ENCODE peak calls at places on chromosome 6, in seven cellular contexts. T is HFF-Myc, Q is nephron progenitor cell, A is fibroblast of mammary gland, P is cardiac fibroblast, L is testis, Z is GM12865. N is an unnamed sample.

GRCh38 chr6:111657146-111657545 is 51.5 kb upstream of the TRAF3IP2 start:
- DNase-seq in T (no peak), Q (no peak), A (peak), P (peak), L (no peak), Z (no peak), N (no peak)

GRCh38 chr6:2891768-2892170 is 11.3 kb downstream of the SERPINB9 start:
- DNase-seq in T (no peak), Q (no peak), A (no peak), P (no peak), L (peak), Z (no peak), N (no peak)

GRCh38 chr6:56642366-56643261 is at the start of gene DST:
- DNase-seq in T (peak), Q (no peak), A (peak), P (peak), L (no peak), Z (no peak), N (no peak)

GRCh38 chr6:159008656-159009288 is 8.8 kb upstream of the RSPH3 start:
- DNase-seq in T (no peak), Q (no peak), A (peak), P (peak), L (no peak), Z (peak), N (no peak)

GRCh38 chr6:3139090-3139903 is 18.0 kb downstream of the TUBB2A start:
- DNase-seq in T (peak), Q (no peak), A (peak), P (peak), L (peak), Z (no peak), N (no peak)

GRCh38 chr6:149913085-149913484 is 9.8 kb downstream of the RAET1G start:
- DNase-seq in T (no peak), Q (no peak), A (no peak), P (no peak), L (no peak), Z (no peak), N (no peak)

GRCh38 chr6:77626431-77626830 is 26.4 kb upstream of the MEI4 start:
- DNase-seq in T (no peak), Q (no peak), A (peak), P (no peak), L (no peak), Z (no peak), N (no peak)

GRCh38 chr6:136926383-136926782 is 4.3 kb downstream of the SLC35D3 start:
- DNase-seq in T (no peak), Q (no peak), A (no peak), P (no peak), L (no peak), Z (no peak), N (no peak)

GRCh38 chr6:12648171-12648570 is 68.4 kb upstream of the PHACTR1 start:
- DNase-seq in T (no peak), Q (no peak), A (no peak), P (no peak), L (no peak), Z (no peak), N (no peak)

GRCh38 chr6:75344455-75344854 is 59.9 kb upstream of the TMEM30A start:
- DNase-seq in T (no peak), Q (no peak), A (no peak), P (no peak), L (no peak), Z (no peak), N (no peak)

GRCh38 chr6:100226811-100227210 is 232.8 kb upstream of the MCHR2 start:
- DNase-seq in T (no peak), Q (no peak), A (no peak), P (no peak), L (no peak), Z (no peak), N (no peak)

GRCh38 chr6:129055796-129056195 is 172.9 kb downstream of the LAMA2 start:
- DNase-seq in T (no peak), Q (no peak), A (no peak), P (peak), L (no peak), Z (no peak), N (no peak)

GRCh38 chr6:153503810-153504209 is 372.7 kb upstream of the RGS17 start:
- DNase-seq in T (no peak), Q (peak), A (no peak), P (no peak), L (no peak), Z (peak), N (no peak)

GRCh38 chr6:31058128-31058894 is 48.0 kb downstream of the MUC22 start:
- DNase-seq in T (peak), Q (no peak), A (peak), P (peak), L (no peak), Z (peak), N (no peak)

GRCh38 chr6:111873178-111874029 is at the start of gene FYN:
- DNase-seq in T (peak), Q (peak), A (peak), P (peak), L (peak), Z (peak), N (peak)

GRCh38 chr6:150813993-150814359 is 51.5 kb upstream of the MTHFD1L start:
- DNase-seq in T (no peak), Q (no peak), A (peak), P (peak), L (no peak), Z (peak), N (no peak)

GRCh38 chr6:141653590-141653989 is 479.1 kb upstream of the GJE1 start:
- DNase-seq in T (no peak), Q (no peak), A (peak), P (peak), L (no peak), Z (no peak), N (no peak)

GRCh38 chr6:45132059-45132458 is 196.1 kb upstream of the RUNX2 start:
- DNase-seq in T (peak), Q (no peak), A (peak), P (peak), L (no peak), Z (no peak), N (no peak)

GRCh38 chr6:136783495-136784270 is 8.6 kb downstream of the MAP3K5 start:
- DNase-seq in T (no peak), Q (no peak), A (no peak), P (no peak), L (no peak), Z (peak), N (no peak)

GRCh38 chr6:118168421-118168820 is 261.4 kb downstream of the SLC35F1 start:
- DNase-seq in T (no peak), Q (no peak), A (no peak), P (no peak), L (no peak), Z (no peak), N (no peak)

GRCh38 chr6:120608826-120609225 is 725.5 kb downstream of the TBC1D32 start:
- DNase-seq in T (no peak), Q (no peak), A (peak), P (no peak), L (no peak), Z (no peak), N (no peak)

GRCh38 chr6:466564-466963 is 75.0 kb downstream of the IRF4 start:
- DNase-seq in T (no peak), Q (no peak), A (no peak), P (no peak), L (no peak), Z (no peak), N (no peak)

GRCh38 chr6:107977283-107977682 is 19.3 kb upstream of the SEC63 start:
- DNase-seq in T (no peak), Q (no peak), A (peak), P (peak), L (no peak), Z (peak), N (no peak)
- TF ChIP-seq CTCF in T (peak), Q (peak), A (peak), P (peak), L (peak), Z (peak), N (peak)

DNA sequence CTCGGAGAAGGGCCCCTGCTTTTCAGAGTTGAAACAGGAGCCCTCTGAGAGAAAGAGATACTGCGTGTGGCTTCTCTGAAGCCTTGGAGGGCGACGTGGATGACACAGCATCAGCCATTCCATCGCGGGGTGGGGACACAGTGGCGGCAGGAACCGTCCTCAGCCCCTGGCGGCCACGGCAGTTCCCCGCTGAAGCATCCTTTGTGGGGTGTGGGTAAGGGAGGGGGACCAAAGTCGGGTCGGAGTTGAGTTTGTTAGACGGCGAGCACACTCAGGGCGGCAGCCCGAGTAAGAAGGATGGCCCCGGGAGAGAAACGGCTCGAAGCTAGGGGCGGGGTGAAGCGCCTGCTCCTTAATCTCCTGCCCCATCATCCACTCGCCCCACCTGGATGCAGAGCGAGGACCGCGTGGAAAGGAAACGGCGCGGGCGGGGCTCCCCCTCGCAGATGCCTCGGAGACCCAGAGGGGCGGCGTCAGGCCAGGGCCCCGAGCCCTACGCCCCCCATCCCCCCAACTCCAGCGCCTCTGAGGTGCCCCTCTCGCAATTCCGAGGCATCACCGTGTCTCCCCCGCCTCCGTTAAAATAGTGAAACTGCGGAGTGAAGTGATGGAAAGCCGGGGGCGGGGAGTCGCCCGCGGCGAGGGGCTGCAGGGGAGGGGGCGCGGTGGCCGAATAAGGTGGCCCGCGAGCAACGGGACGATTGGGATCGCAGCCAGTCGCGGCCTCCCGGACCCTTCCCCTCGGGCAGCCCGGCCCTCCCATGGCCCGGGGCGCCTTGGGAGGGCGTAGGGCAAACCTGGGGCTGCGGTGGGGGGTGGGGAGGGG is 796 bp upstream of the RREB1 start:
- DNase-seq in T (no peak), Q (peak), A (no peak), P (no peak), L (peak), Z (peak), N (no peak)
- TF ChIP-seq CTCF in T (no peak), Q (no peak), A (peak), P (peak), L (no peak), Z (peak), N (no peak)

GRCh38 chr6:19317587-19317986 is 519.6 kb upstream of the ID4 start:
- DNase-seq in T (no peak), Q (no peak), A (no peak), P (no peak), L (no peak), Z (no peak), N (no peak)

GRCh38 chr6:19320066-19320465 is 517.1 kb upstream of the ID4 start:
- DNase-seq in T (no peak), Q (no peak), A (no peak), P (no peak), L (no peak), Z (no peak), N (no peak)

GRCh38 chr6:19322691-19323470 is 514.3 kb upstream of the ID4 start:
- DNase-seq in T (no peak), Q (no peak), A (no peak), P (peak), L (peak), Z (no peak), N (no peak)

GRCh38 chr6:19319005-19319404 is 518.2 kb upstream of the ID4 start:
- DNase-seq in T (no peak), Q (no peak), A (no peak), P (no peak), L (no peak), Z (no peak), N (no peak)
- TF ChIP-seq CTCF in T (no peak), Q (no peak), A (no peak), P (no peak), L (no peak), Z (no peak), N (no peak)

GRCh38 chr6:20328266-20328946 is 73.3 kb upstream of the E2F3 start:
- DNase-seq in T (no peak), Q (no peak), A (no peak), P (no peak), L (no peak), Z (no peak), N (no peak)
- TF ChIP-seq CTCF in T (no peak), Q (no peak), A (no peak), P (no peak), L (no peak), Z (no peak), N (no peak)

GRCh38 chr6:26017567-26017966 is 55.0 kb downstream of the TRIM38 start:
- DNase-seq in T (peak), Q (peak), A (peak), P (peak), L (peak), Z (no peak), N (no peak)
- TF ChIP-seq CTCF in T (peak), Q (peak), A (peak), P (peak), L (peak), Z (no peak), N (no peak)

GRCh38 chr6:84774174-84775158 is 10.1 kb upstream of the TBX18 start:
- DNase-seq in T (no peak), Q (peak), A (peak), P (peak), L (peak), Z (no peak), N (peak)
- TF ChIP-seq CTCF in T (peak), Q (peak), A (no peak), P (peak), L (peak), Z (peak), N (peak)

DNA sequence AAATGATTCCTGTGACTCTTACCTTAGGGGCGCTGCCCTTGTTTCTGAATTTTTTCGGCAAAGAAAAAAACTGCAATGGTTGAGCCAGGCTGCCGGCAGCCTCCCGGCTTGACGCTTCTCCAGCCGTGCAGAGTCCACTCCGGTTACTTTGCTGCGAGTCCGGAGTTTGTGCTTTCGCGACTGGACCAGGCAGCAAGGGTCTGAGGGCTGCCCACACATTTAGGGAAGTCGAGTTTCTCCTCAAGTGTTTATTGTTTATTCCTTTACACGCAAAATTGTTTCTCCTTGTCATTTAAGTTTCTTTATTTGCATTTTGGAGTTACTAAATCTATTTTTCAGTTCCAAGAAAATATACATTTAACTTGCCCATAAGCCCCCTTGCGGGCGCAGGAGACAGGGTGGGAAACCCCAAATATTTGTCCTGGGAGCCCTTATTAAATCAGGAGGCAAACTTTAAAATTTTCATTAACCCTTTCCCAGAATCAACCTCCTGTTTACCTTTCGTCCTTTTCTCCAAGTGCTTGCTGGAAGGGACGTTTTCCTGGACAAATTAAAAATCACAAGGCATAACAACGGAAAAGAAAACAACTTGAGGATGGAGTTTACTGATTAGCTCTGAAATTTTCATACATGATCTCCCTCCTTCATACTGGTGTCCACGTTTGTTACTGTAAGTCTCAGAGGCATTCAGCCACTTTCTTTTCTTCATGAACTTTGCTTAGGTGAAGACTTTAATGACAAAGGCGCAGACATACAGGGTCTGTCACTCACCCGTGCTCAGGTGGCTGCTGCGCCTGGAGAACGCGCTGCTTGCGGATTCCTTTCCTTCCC is 1.7 kb upstream of the PDE10A start:
- DNase-seq in T (no peak), Q (peak), A (no peak), P (peak), L (no peak), Z (no peak), N (no peak)
- TF ChIP-seq CTCF in T (no peak), Q (peak), A (no peak), P (peak), L (no peak), Z (no peak), N (peak)